ENCODE peak calls at places on chromosomes 11 and 22, in ten cellular contexts. H is MV-4-11; Y is NCI-H1436; W is T-cell; V is GM20000; X is BJ; U is activated CD4-positive, alpha-beta T cell treated with anti-CD3 and anti-CD28 coated beads, Interleukin-2, amount 10 ng/mL, durations not matched to agents 7 days and 5 days; P is GM04503; O is renal cortical epithelial cell; R is A172. S is an unnamed sample.

GRCh38 chr11:115612331-115612730 is 108.1 kb upstream of the CADM1 start:
- DNase-seq in H (no peak), Y (no peak), W (no peak), V (no peak), X (no peak), U (no peak), P (no peak), O (peak; percentile 33), R (no peak), S (no peak)

GRCh38 chr11:86952933-86953637 is 2.1 kb downstream of the FZD4 start:
- DNase-seq in H (no peak), Y (no peak), W (no peak), V (no peak), X (no peak), U (no peak), P (no peak), O (no peak), R (no peak), S (no peak)

GRCh38 chr11:31799036-31799793 is 11.9 kb downstream of the PAX6 start:
- DNase-seq in H (no peak), Y (no peak), W (no peak), V (peak; percentile 34), X (no peak), U (no peak), P (no peak), O (no peak), R (no peak), S (no peak)

GRCh38 chr11:68806931-68807844 is 34.5 kb downstream of the CPT1A start:
- DNase-seq in H (no peak), Y (no peak), W (no peak), V (no peak), X (peak; percentile 31), U (no peak), P (peak; percentile 16), O (peak; percentile 82), R (peak; percentile 43), S (no peak)

GRCh38 chr11:42315846-42316245 is 856.4 kb upstream of the LRRC4C start:
- DNase-seq in H (no peak), Y (no peak), W (no peak), V (no peak), X (no peak), U (no peak), P (no peak), O (no peak), R (no peak), S (no peak)

GRCh38 chr11:120039031-120039430 is 98.9 kb downstream of the TRIM29 start:
- DNase-seq in H (no peak), Y (no peak), W (no peak), V (no peak), X (no peak), U (no peak), P (no peak), O (no peak), R (no peak), S (no peak)

GRCh38 chr11:69166186-69167115 is 10.7 kb downstream of the SMIM38 start:
- DNase-seq in H (peak; percentile 86), Y (peak; percentile 26), W (no peak), V (peak; percentile 89), X (peak; percentile 62), U (peak; percentile 23), P (peak; percentile 38), O (peak; percentile 85), R (peak; percentile 93), S (no peak)

GRCh38 chr11:116452447-116452846 is 320.3 kb downstream of the BUD13 start:
- DNase-seq in H (no peak), Y (no peak), W (no peak), V (no peak), X (no peak), U (no peak), P (no peak), O (no peak), R (no peak), S (no peak)

GRCh38 chr11:73141031-73141308 is 1.1 kb downstream of the FCHSD2 start:
- DNase-seq in H (no peak), Y (no peak), W (peak; percentile 23), V (peak; percentile 41), X (no peak), U (peak; percentile 26), P (no peak), O (no peak), R (peak; percentile 16), S (no peak)

GRCh38 chr11:44805596-44805995 is 78.8 kb downstream of the TSPAN18 start:
- DNase-seq in H (no peak), Y (no peak), W (no peak), V (no peak), X (no peak), U (no peak), P (no peak), O (peak; percentile 45), R (peak; percentile 15), S (no peak)

GRCh38 chr11:131504199-131504949 is 134.0 kb downstream of the NTM start:
- DNase-seq in H (no peak), Y (no peak), W (no peak), V (no peak), X (no peak), U (no peak), P (no peak), O (no peak), R (no peak), S (no peak)

GRCh38 chr11:56917708-56918450 is 70.8 kb upstream of the OR5AK2 start:
- DNase-seq in H (no peak), Y (no peak), W (no peak), V (no peak), X (no peak), U (no peak), P (no peak), O (no peak), R (peak; percentile 80), S (no peak)

GRCh38 chr22:23199159-23199558 is 18.9 kb downstream of the BCR start:
- DNase-seq in H (no peak), Y (no peak), W (no peak), V (no peak), X (no peak), U (no peak), P (no peak), O (no peak), R (no peak), S (no peak)

GRCh38 chr11:14015711-14016110 is 53.2 kb downstream of the SPON1 start:
- DNase-seq in H (no peak), Y (no peak), W (no peak), V (no peak), X (no peak), U (no peak), P (no peak), O (peak; percentile 91), R (peak; percentile 80), S (no peak)

GRCh38 chr11:45289369-45289768 is 3.2 kb upstream of the SYT13 start:
- DNase-seq in H (no peak), Y (no peak), W (no peak), V (no peak), X (no peak), U (no peak), P (peak; percentile 21), O (peak; percentile 84), R (peak; percentile 85), S (no peak)

GRCh38 chr11:117717485-117718314 is 79.3 kb downstream of the DSCAML1 start:
- DNase-seq in H (no peak), Y (no peak), W (no peak), V (no peak), X (no peak), U (no peak), P (no peak), O (peak; percentile 74), R (no peak), S (peak; percentile 78)

GRCh38 chr11:96337541-96338530 is 5.2 kb downstream of the MAML2 start:
- DNase-seq in H (peak; percentile 68), Y (no peak), W (peak; percentile 38), V (peak; percentile 55), X (no peak), U (peak; percentile 55), P (no peak), O (peak; percentile 49), R (no peak), S (no peak)

GRCh38 chr11:42770444-42771065 is 541.2 kb upstream of the API5 start:
- DNase-seq in H (peak; percentile 1), Y (no peak), W (no peak), V (peak; percentile 29), X (no peak), U (peak; percentile 7), P (no peak), O (peak; percentile 15), R (no peak), S (no peak)

GRCh38 chr11:57290288-57290687 is 34.5 kb downstream of the TNKS1BP1 start:
- DNase-seq in H (no peak), Y (no peak), W (no peak), V (no peak), X (no peak), U (no peak), P (no peak), O (peak; percentile 59), R (no peak), S (no peak)

GRCh38 chr11:2477936-2478335 is 33.1 kb downstream of the KCNQ1 start:
- DNase-seq in H (no peak), Y (no peak), W (no peak), V (no peak), X (no peak), U (no peak), P (no peak), O (no peak), R (no peak), S (no peak)

GRCh38 chr11:47187723-47188122 is 1.5 kb upstream of the PACSIN3 start:
- DNase-seq in H (no peak), Y (no peak), W (no peak), V (no peak), X (no peak), U (no peak), P (no peak), O (no peak), R (no peak), S (no peak)

GRCh38 chr22:37122598-37123180 is 13.2 kb upstream of the TMPRSS6 start:
- DNase-seq in H (no peak), Y (no peak), W (no peak), V (no peak), X (no peak), U (no peak), P (no peak), O (no peak), R (no peak), S (no peak)

GRCh38 chr11:74460481-74461154 is 6.7 kb downstream of the KCNE3 start:
- DNase-seq in H (peak; percentile 79), Y (no peak), W (no peak), V (no peak), X (no peak), U (no peak), P (peak; percentile 23), O (peak; percentile 79), R (no peak), S (no peak)

GRCh38 chr11:115920841-115921480 is 416.7 kb upstream of the CADM1 start:
- DNase-seq in H (no peak), Y (no peak), W (no peak), V (no peak), X (no peak), U (no peak), P (no peak), O (peak; percentile 86), R (no peak), S (no peak)

GRCh38 chr11:859394-860131 is 16.9 kb downstream of the TSPAN4 start:
- DNase-seq in H (peak; percentile 44), Y (peak; percentile 86), W (no peak), V (no peak), X (no peak), U (no peak), P (no peak), O (peak; percentile 70), R (peak; percentile 63), S (peak; percentile 69)

GRCh38 chr11:63670738-63671321 is 346 bp downstream of the ATL3 start:
- DNase-seq in H (peak; percentile 65), Y (peak; percentile 17), W (peak; percentile 32), V (peak; percentile 70), X (no peak), U (peak; percentile 31), P (no peak), O (peak; percentile 32), R (no peak), S (peak; percentile 37)

GRCh38 chr11:19359425-19360000 is 118.8 kb upstream of the E2F8 start:
- DNase-seq in H (no peak), Y (no peak), W (no peak), V (no peak), X (no peak), U (no peak), P (peak; percentile 66), O (peak; percentile 61), R (no peak), S (no peak)

GRCh38 chr11:797300-798092 is 585 bp downstream of the SLC25A22 start:
- DNase-seq in H (peak; percentile 60), Y (peak; percentile 75), W (peak; percentile 73), V (peak; percentile 91), X (no peak), U (peak; percentile 77), P (peak; percentile 42), O (peak; percentile 42), R (peak; percentile 85), S (peak; percentile 56)

S was measured in NCI-H774.